ENCODE peak calls at places on chromosomes 13 and 19, in six cellular contexts. W is IMR-90, L is trophoblast cell, D is H1, E is H9, J is neuronal stem cell. I is an unnamed sample.

GRCh38 chr13:66933994-66934393 is 296.1 kb downstream of the PCDH9 start:
- DNase-seq in L (no peak), D (no peak), W (peak), J (no peak), E (no peak), I (peak)

GRCh38 chr19:27635401-27635800 is 1577.5 kb downstream of the UQCRFS1 start:
- DNase-seq in L (peak), D (no peak), W (no peak), E (no peak), J (no peak), I (no peak)

GRCh38 chr19:48194041-48194871 is 23.8 kb downstream of the ZSWIM9 start:
- DNase-seq in E (peak), L (peak), J (no peak), W (peak), D (peak), I (no peak)

GRCh38 chr19:5934779-5935472 is 20.9 kb downstream of the CAPS start:
- DNase-seq in W (peak), L (no peak), J (no peak), D (no peak), E (no peak), I (peak)

GRCh38 chr19:18775586-18776287 is 15.4 kb downstream of the COMP start:
- DNase-seq in W (peak), D (no peak), J (no peak), E (no peak), L (no peak), I (peak)

GRCh38 chr19:29211562-29212416 is 1.2 kb downstream of the UQCRFS1 start:
- DNase-seq in W (peak), D (no peak), E (no peak), L (peak), J (no peak), I (peak)

GRCh38 chr13:112775791-112776279 is 86.0 kb downstream of the ATP11A start:
- DNase-seq in W (no peak), J (no peak), D (no peak), E (peak), L (no peak), I (no peak)

GRCh38 chr13:99185606-99186005 is 15.0 kb upstream of the UBAC2 start:
- DNase-seq in J (no peak), E (no peak), W (no peak), L (no peak), D (no peak), I (no peak)

GRCh38 chr13:110916671-110917142 is 1.8 kb upstream of the ANKRD10 start:
- DNase-seq in J (no peak), E (no peak), D (no peak), L (peak), W (peak), I (peak)

GRCh38 chr19:12896460-12896859 is 5.5 kb downstream of the GCDH start:
- DNase-seq in E (no peak), D (no peak), W (no peak), J (no peak), L (no peak), I (no peak)

GRCh38 chr13:99307648-99308339 is 595 bp upstream of the GPR183 start:
- DNase-seq in W (peak), D (no peak), L (no peak), E (no peak), J (no peak), I (peak)

GRCh38 chr19:18021121-18021755 is 13.3 kb downstream of the ARRDC2 start:
- DNase-seq in D (no peak), W (peak), J (no peak), E (no peak), L (peak), I (peak)

GRCh38 chr13:112684041-112684440 is 5.8 kb upstream of the ATP11A start:
- DNase-seq in L (no peak), D (peak), E (peak), W (no peak), J (no peak), I (no peak)

GRCh38 chr19:10431943-10432735 is 11.8 kb downstream of the PDE4A start:
- DNase-seq in J (no peak), D (peak), L (peak), W (no peak), E (peak), I (peak)

GRCh38 chr19:19652482-19653295 is 9.2 kb upstream of the GMIP start:
- DNase-seq in D (no peak), E (no peak), W (peak), J (no peak), L (no peak), I (no peak)

GRCh38 chr19:15161028-15161984 is 39.5 kb downstream of the NOTCH3 start:
- DNase-seq in E (no peak), J (no peak), D (no peak), L (peak), W (peak), I (peak)

GRCh38 chr19:48632692-48633147 is 4.5 kb downstream of the DBP start:
- DNase-seq in W (peak), E (no peak), D (no peak), L (no peak), J (no peak), I (no peak)

GRCh38 chr13:20053016-20053415 is 94.5 kb downstream of the ZMYM2 start:
- DNase-seq in E (no peak), L (peak), W (no peak), D (no peak), J (no peak), I (no peak)

GRCh38 chr13:27533155-27533643 is 82.8 kb upstream of the MTIF3 start:
- DNase-seq in D (peak), W (peak), E (peak), J (peak), L (peak), I (peak)

DNA sequence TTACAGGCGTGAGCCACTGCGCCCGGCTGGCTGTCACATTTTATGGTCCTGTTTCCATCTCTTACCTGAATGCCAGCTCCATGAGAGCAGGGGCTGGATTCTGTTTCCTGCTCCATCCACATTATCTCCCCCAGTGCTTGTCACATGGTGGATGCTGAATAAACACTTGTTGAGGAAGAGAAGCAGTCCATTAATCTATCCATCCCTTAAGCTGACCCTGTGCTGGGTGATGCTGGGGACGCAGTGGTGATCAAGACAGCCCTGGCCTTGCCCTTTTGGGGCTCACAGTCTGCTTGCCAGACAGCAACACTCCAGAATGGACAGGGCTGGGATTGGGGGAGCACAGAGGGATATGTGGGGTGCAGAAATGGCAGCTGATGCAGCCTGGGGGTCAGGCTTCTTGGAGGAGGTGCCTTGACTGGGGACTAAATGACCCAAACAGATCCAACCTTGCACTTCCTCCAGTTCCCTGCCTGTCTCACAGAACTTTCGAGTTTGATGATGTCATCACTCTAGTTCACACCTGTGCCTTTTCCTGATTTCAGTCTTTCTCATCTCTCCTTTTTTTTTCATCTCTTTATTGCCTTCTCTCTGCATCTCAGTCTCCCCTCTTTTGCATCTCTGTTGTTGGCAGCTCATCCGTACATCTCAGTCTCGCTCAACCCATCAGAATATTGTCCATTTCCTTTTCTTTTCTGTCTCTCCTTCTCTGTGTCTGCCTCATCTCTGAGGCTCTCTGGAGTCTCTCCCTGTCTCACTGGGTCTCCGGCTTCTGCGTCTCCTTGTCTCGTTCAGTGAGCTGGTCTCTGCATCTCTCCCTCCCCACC is 4.6 kb downstream of the IRF2BP1 start:
- DNase-seq in D (no peak), L (no peak), E (no peak), W (no peak), J (no peak), I (no peak)
- H3K18ac ChIP-seq in D (peak), L (no peak), E (no peak), W (no peak), J (peak), I (no peak)

GRCh38 chr19:56141416-56141992 is 417 bp downstream of the ZNF444 start:
- DNase-seq in D (peak), W (no peak), E (no peak), L (peak), J (no peak), I (peak)
- H3K4ac ChIP-seq in D (peak), W (peak), E (no peak), L (peak), J (no peak), I (no peak)

GRCh38 chr13:101695870-101696516 is 243.5 kb downstream of the ITGBL1 start:
- DNase-seq in J (no peak), W (no peak), L (no peak), D (no peak), E (no peak), I (no peak)

GRCh38 chr13:101690871-101691270 is 238.4 kb downstream of the ITGBL1 start:
- DNase-seq in D (no peak), J (no peak), E (no peak), W (no peak), L (no peak), I (no peak)

DNA sequence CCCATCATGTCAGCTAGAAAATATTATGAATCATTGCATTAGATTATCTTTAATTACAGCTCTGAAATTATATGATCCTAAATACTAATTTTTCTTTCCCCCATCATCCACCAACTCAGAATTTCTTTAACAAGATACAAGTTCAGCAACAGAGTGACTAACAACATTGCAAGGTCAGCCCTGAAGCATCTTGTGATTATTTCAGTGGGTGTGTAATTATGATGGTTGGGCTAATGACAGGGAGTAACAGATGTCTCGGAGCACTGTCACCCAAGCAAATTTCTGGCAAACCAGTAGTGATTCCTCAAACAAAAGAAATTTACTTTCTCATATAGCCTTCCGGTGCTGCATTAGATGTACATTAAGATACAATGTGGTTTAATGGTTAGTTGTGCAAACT is 238.9 kb downstream of the ITGBL1 start:
- DNase-seq in L (peak), D (no peak), W (no peak), J (no peak), E (no peak), I (no peak)
- H2AFZ ChIP-seq in L (no peak), D (no peak), W (no peak), J (no peak), E (no peak), I (no peak)

GRCh38 chr13:51823351-51823750 is 19.4 kb upstream of the DHRS12 start:
- DNase-seq in L (no peak), E (no peak), J (no peak), W (no peak), D (no peak), I (no peak)

GRCh38 chr13:51825165-51825592 is 19.8 kb downstream of the TMEM272 start:
- DNase-seq in E (no peak), J (no peak), W (no peak), D (no peak), L (no peak), I (no peak)

GRCh38 chr13:51822106-51822840 is 18.3 kb upstream of the DHRS12 start:
- DNase-seq in E (no peak), D (no peak), J (no peak), L (no peak), W (no peak), I (no peak)

GRCh38 chr13:51825681-51826254 is 19.2 kb downstream of the TMEM272 start:
- DNase-seq in E (no peak), D (no peak), J (no peak), W (no peak), L (no peak), I (no peak)

GRCh38 chr13:51823861-51824260 is 19.9 kb upstream of the DHRS12 start:
- DNase-seq in L (no peak), D (no peak), J (no peak), E (no peak), W (no peak), I (no peak)
- H3K18ac ChIP-seq in L (no peak), D (no peak), J (no peak), E (no peak), W (no peak), I (no peak)

GRCh38 chr13:35600137-35600536 is 123.6 kb upstream of the MAB21L1 start:
- DNase-seq in L (peak), J (no peak), D (no peak), W (peak), E (no peak), I (no peak)
- H3K4ac ChIP-seq in L (no peak), J (no peak), D (no peak), W (no peak), E (no peak), I (peak)

GRCh38 chr13:40798380-40798779 is 9.0 kb downstream of the SLC25A15 start:
- DNase-seq in J (no peak), W (no peak), L (no peak), D (no peak), E (no peak), I (no peak)
- H2AFZ ChIP-seq in J (no peak), W (no peak), L (no peak), D (no peak), E (no peak), I (no peak)

GRCh38 chr19:52366414-52366824 is 3.3 kb upstream of the ZNF880 start:
- DNase-seq in E (no peak), L (no peak), D (no peak), W (no peak), J (no peak), I (no peak)

GRCh38 chr19:52369463-52370340 is at the start of gene ZNF880:
- DNase-seq in D (peak), E (peak), W (peak), J (peak), L (peak), I (peak)

GRCh38 chr19:52370341-52370710 is 603 bp downstream of the ZNF880 start:
- DNase-seq in E (no peak), D (no peak), J (no peak), L (no peak), W (no peak), I (no peak)
- H3K18ac ChIP-seq in E (peak), D (peak), J (peak), L (peak), W (peak), I (no peak)

DNA sequence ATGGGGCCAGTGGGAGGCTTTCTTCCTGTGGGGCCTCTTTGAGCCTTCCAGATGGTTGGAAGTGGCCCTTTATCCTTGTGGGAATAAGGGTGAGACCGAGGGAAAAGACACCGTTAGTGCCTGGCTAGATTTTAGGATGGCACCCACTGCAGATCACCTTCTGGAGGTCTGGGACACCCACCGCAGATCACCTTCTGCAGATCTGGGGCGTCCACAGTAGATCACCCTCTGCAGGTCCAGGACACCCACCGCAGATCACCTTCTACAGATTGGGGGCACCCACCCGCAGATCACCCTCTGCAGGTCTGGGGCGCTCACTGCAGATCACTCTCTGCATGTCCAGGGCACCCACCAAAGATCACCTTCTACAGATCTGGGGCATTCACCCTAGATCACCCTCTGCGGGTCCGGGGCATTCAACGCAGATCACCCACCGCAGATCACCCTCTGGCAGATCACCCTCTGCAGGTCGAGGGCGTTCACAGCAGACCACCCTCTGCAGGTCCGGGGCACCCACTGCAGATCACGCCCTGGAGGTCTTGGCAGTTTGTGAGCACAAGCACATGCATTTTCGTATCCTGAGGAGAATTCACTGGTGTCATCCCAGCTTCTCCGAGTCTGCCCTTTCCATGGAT is 153.4 kb upstream of the TSHZ3 start:
- DNase-seq in E (no peak), W (no peak), D (peak), L (no peak), J (no peak), I (no peak)
- H3K4ac ChIP-seq in E (no peak), W (no peak), D (no peak), L (no peak), J (no peak), I (no peak)

DNA sequence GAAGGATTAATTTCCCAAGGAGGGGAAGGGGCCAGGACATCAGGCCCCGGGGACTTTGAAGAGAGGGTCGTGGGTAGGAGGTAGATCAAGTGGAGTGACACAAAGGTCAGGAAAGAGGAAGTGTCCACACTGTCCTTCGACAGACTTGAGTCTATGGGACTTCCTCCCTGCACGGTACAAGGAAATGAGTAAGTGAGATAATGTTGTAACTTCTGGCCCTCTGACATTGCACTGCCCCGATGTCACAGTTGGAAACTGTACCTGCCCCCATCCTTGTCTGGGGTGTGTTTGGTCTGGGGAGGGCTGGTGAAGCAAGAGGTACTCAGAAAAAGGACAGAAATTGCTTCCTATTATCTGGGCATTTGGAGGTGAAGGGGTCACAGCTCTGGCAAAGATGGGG is 22.2 kb upstream of the ALOX5AP start:
- DNase-seq in L (peak), W (no peak), J (no peak), E (no peak), D (no peak), I (peak)
- H2AFZ ChIP-seq in L (no peak), W (peak), J (peak), E (no peak), D (no peak), I (no peak)

DNA sequence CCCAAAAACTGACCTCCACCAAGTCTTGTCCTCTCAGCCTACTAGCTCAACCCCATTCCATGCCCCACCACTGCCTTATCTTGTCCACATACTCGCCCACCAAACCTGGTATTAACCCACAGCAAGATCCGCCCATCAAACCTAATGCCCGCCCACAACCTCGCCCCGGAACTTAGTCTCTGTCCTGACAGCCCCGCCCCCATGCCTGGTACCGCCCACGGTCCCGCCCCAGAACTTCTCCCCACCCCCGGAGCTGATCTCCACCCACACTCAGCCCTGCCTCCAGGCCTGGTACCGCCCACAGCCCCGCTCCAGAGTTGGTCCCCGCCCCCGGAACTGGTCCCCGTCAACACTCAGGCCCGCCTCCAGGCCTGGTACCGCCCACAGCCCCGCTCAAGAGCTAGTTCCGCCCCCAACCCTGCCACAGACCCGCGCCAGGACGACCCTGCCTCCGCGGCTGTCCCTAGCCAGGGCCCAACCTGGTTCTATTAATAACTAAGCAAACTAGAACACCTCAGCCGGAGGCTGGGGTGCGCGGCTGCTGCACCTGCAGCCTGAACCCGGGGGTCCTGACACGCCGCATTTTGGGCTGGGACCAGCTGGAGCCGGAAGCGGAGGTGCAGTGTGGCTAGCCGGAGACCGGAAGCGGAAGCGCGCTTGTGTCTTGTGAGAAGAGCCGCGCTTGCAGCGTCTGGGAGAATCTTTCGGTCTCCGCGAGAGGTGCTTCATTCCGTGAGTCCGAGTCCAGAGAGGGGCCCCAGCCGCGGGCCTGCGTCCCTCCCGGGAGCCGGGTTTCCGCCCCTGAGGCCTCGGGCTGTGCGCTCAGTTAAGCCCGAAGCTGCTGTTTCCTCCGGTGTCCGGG is at the start of gene ZNF557:
- DNase-seq in D (peak), E (peak), W (peak), J (peak), L (peak), I (peak)
- H3K18ac ChIP-seq in D (no peak), E (peak), W (no peak), J (peak), L (peak), I (peak)

I was measured in mesenchymal stem cell.